ENCODE peak calls at places on chromosomes 16 and 17, in nine cellular contexts. J is tibial nerve, Q is body of pancreas, G is uterus, E is spleen, Y is Peyer's patch, V is adrenal gland, S is esophagus squamous epithelium, X is IMR-90. Z is an unnamed sample.

GRCh38 chr17:31339906-31340661 is 18.7 kb upstream of the EVI2A start:
- DNase-seq in E (no peak), G (peak; percentile 20), J (no peak), X (peak; percentile 90), S (no peak), Q (no peak), Y (no peak), V (no peak), Z (no peak)

GRCh38 chr16:81626181-81626674 is 152.9 kb upstream of the PLCG2 start:
- DNase-seq in X (peak; percentile 61), Q (no peak), E (no peak), V (no peak), J (no peak), Y (no peak), G (no peak), S (no peak), Z (no peak)

GRCh38 chr16:82773018-82773417 is 146.2 kb downstream of the CDH13 start:
- DNase-seq in G (no peak), Y (no peak), E (no peak), S (no peak), Q (no peak), V (no peak), X (peak; percentile 7), J (no peak), Z (no peak)

GRCh38 chr17:43570518-43570928 is 24.4 kb upstream of the ETV4 start:
- DNase-seq in G (no peak), J (no peak), Q (no peak), S (no peak), X (peak; percentile 86), E (no peak), V (no peak), Y (no peak), Z (no peak)

GRCh38 chr16:50093607-50094570 is 28.1 kb downstream of the HEATR3 start:
- DNase-seq in Y (peak; percentile 20), G (peak; percentile 56), J (peak; percentile 26), V (peak; percentile 89), E (no peak), Q (peak; percentile 54), X (no peak), S (peak; percentile 20), Z (peak; percentile 27)

GRCh38 chr16:17921357-17921978 is 415.1 kb downstream of the NPIPA8 start:
- DNase-seq in S (no peak), Q (peak; percentile 47), E (no peak), G (no peak), V (peak; percentile 60), J (no peak), X (no peak), Y (peak; percentile 43), Z (no peak)

GRCh38 chr16:48542020-48542473 is 67.9 kb downstream of the N4BP1 start:
- DNase-seq in G (no peak), E (peak; percentile 82), S (no peak), V (peak; percentile 84), Q (peak; percentile 48), Y (no peak), J (peak; percentile 47), X (peak; percentile 54), Z (peak; percentile 74)

GRCh38 chr17:79732804-79733691 is 2.3 kb downstream of the ENPP7 start:
- DNase-seq in X (no peak), G (no peak), Q (no peak), E (no peak), Y (no peak), J (no peak), V (peak; percentile 67), S (no peak), Z (no peak)

GRCh38 chr16:27436065-27436464 is 34.1 kb downstream of the IL21R start:
- DNase-seq in X (no peak), E (peak; percentile 47), G (peak; percentile 3), Y (peak; percentile 10), V (no peak), Q (no peak), J (no peak), S (no peak), Z (no peak)

GRCh38 chr16:4535627-4536108 is 2.9 kb downstream of the CDIP1 start:
- DNase-seq in X (no peak), Q (no peak), J (no peak), V (no peak), E (no peak), G (no peak), S (no peak), Y (no peak), Z (no peak)

GRCh38 chr16:30187971-30188561 is 4.7 kb downstream of the CORO1A start:
- DNase-seq in X (no peak), V (peak; percentile 54), E (peak; percentile 85), Q (no peak), J (no peak), G (no peak), Y (peak; percentile 18), S (no peak), Z (no peak)

GRCh38 chr17:58504826-58505351 is 9.5 kb downstream of the MTMR4 start:
- DNase-seq in V (peak; percentile 49), G (no peak), J (no peak), X (no peak), Y (peak; percentile 69), Q (no peak), S (no peak), E (no peak), Z (no peak)

GRCh38 chr17:19744922-19745757 is 3.0 kb downstream of the ALDH3A1 start:
- DNase-seq in S (peak; percentile 33), X (peak; percentile 55), Y (peak; percentile 92), J (peak; percentile 95), G (peak; percentile 92), E (peak; percentile 96), V (peak; percentile 97), Q (peak; percentile 96), Z (peak; percentile 98)

GRCh38 chr16:2033057-2033911 is 6.6 kb downstream of the NHERF2 start:
- DNase-seq in X (peak; percentile 54), V (peak; percentile 90), G (peak; percentile 71), E (no peak), Q (peak; percentile 42), Y (no peak), S (no peak), J (no peak), Z (no peak)

GRCh38 chr17:61634942-61635538 is 44.0 kb upstream of the NACA2 start:
- DNase-seq in X (no peak), Q (no peak), J (no peak), E (no peak), V (no peak), G (no peak), Y (no peak), S (no peak), Z (no peak)

GRCh38 chr17:77666881-77667395 is 291.6 kb upstream of the TNRC6C start:
- DNase-seq in Q (no peak), S (no peak), Y (peak; percentile 52), V (no peak), J (no peak), G (no peak), X (no peak), E (peak; percentile 78), Z (no peak)
- H3K27ac ChIP-seq in Q (no peak overlapping the region), S (no peak overlapping the region), Y (peak overlapping the region; percentile 23), V (no peak overlapping the region), J (no peak overlapping the region), G (no peak overlapping the region), X (no peak overlapping the region), E (peak overlapping the region; percentile 75), Z (no peak overlapping the region)

DNA sequence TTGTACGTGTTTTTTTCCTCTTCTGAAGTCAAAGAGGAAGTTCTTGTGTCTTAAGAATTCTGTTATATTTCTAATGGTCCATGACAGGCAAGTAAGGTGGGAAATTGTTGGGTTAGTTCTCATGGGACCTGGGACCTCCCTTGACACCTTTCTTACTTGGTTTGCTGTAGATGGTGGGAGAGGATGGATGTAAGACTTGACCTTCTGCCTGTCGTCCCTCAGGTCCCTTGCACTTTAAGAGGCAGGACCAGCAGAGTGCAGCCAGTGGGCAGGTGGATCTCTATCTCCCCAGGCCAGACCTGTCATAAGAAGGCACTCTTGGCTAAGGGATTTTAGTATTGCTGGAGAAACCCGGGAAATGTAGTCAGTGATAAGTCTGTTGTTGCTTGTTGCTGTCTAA is 12.1 kb downstream of the HAPSTR1 start:
- DNase-seq in E (no peak), Q (no peak), G (no peak), V (no peak), J (no peak), Y (no peak), X (no peak), S (no peak), Z (no peak)
- TF ChIP-seq POLR2A in E (no peak), Q (no peak), G (no peak), V (no peak), J (no peak), Y (no peak), X (no peak), S (no peak), Z (no peak)

GRCh38 chr17:48048321-48049140 is at the start of gene NFE2L1:
- DNase-seq in J (peak; percentile 87), E (no peak), G (peak; percentile 93), S (peak; percentile 57), V (peak; percentile 96), X (peak; percentile 90), Y (peak; percentile 75), Q (peak; percentile 77), Z (peak; percentile 94)
- H3K4me1 ChIP-seq in J (peaks cover 63% of the 10 kb centered on the region), E (peaks cover 46% of the 10 kb centered on the region), G (peaks cover 18% of the 10 kb centered on the region), S (peaks cover 59% of the 10 kb centered on the region), V (peaks cover 52% of the 10 kb centered on the region), X (peaks cover 31% of the 10 kb centered on the region), Y (peaks cover 16% of the 10 kb centered on the region), Q (peaks cover 69% of the 10 kb centered on the region), Z (peaks cover 51% of the 10 kb centered on the region)

GRCh38 chr16:67544329-67544841 is 15.8 kb downstream of the RIPOR1 start:
- DNase-seq in V (no peak), Q (no peak), Y (no peak), J (no peak), S (no peak), E (peak; percentile 79), G (no peak), X (no peak), Z (no peak)
- H3K27ac ChIP-seq in V (no peak overlapping the region), Q (no peak overlapping the region), Y (no peak overlapping the region), J (no peak overlapping the region), S (peak overlapping the region; percentile 2), E (peak overlapping the region; percentile 96), G (no peak overlapping the region), X (no peak overlapping the region), Z (no peak overlapping the region)

GRCh38 chr16:86002178-86002577 is 103.2 kb downstream of the IRF8 start:
- DNase-seq in V (peak; percentile 1), E (no peak), Q (no peak), J (no peak), Y (peak; percentile 66), S (no peak), G (no peak), X (no peak), Z (no peak)

GRCh38 chr16:85996843-85997242 is 97.9 kb downstream of the IRF8 start:
- DNase-seq in X (no peak), G (no peak), V (peak; percentile 14), Y (no peak), S (no peak), J (no peak), Q (no peak), E (no peak), Z (no peak)

GRCh38 chr16:85998178-85998867 is 99.4 kb downstream of the IRF8 start:
- DNase-seq in J (no peak), V (peak; percentile 36), X (no peak), G (no peak), Q (no peak), Y (no peak), S (no peak), E (no peak), Z (peak; percentile 29)

GRCh38 chr16:85999778-86000177 is 100.8 kb downstream of the IRF8 start:
- DNase-seq in J (no peak), G (no peak), X (no peak), V (peak; percentile 17), S (no peak), Q (no peak), Y (no peak), E (no peak), Z (no peak)

GRCh38 chr16:85998868-85999729 is 100.1 kb downstream of the IRF8 start:
- DNase-seq in S (no peak), G (no peak), E (no peak), X (no peak), J (no peak), V (peak; percentile 28), Y (no peak), Q (no peak), Z (no peak)
- TF ChIP-seq POLR2A in S (no peak), G (no peak), E (no peak), X (no peak), J (no peak), V (no peak), Y (no peak), Q (no peak), Z (no peak)

Z was measured in thyroid gland.